ENCODE peak calls at places on chromosomes 11 and 22, in four cellular contexts. One of them, this sample, is unnamed.

GRCh38 chr11:19276859-19277808 is 36.4 kb upstream of the E2F8 start:
- DNase-seq in PC-3: peak
- DNase-seq in brain microvascular endothelial cell: peak
- DNase-seq in breast epithelium: no peak
- DNase-seq in this sample: no peak

GRCh38 chr11:78991681-78992080 is 417.0 kb upstream of the NARS2 start:
- DNase-seq in breast epithelium: no peak
- DNase-seq in brain microvascular endothelial cell: no peak
- DNase-seq in PC-3: no peak
- DNase-seq in this sample: no peak

GRCh38 chr11:22656128-22656527 is 10.3 kb upstream of the GAS2 start:
- DNase-seq in brain microvascular endothelial cell: no peak
- DNase-seq in PC-3: no peak
- DNase-seq in breast epithelium: no peak
- DNase-seq in this sample: no peak

GRCh38 chr11:48108231-48109045 is 108.2 kb upstream of the OR4B1 start:
- DNase-seq in PC-3: no peak
- DNase-seq in brain microvascular endothelial cell: no peak
- DNase-seq in breast epithelium: no peak
- DNase-seq in this sample: no peak

GRCh38 chr22:22110548-22111266 is 128.1 kb upstream of the TOP3B start:
- DNase-seq in PC-3: peak
- DNase-seq in breast epithelium: no peak
- DNase-seq in brain microvascular endothelial cell: peak
- DNase-seq in this sample: peak

GRCh38 chr11:7892751-7893356 is 38.2 kb downstream of the OR10A6 start:
- DNase-seq in breast epithelium: no peak
- DNase-seq in PC-3: peak
- DNase-seq in brain microvascular endothelial cell: peak
- DNase-seq in this sample: no peak

GRCh38 chr11:77166021-77166420 is 38.0 kb downstream of the MYO7A start:
- DNase-seq in brain microvascular endothelial cell: no peak
- DNase-seq in PC-3: no peak
- DNase-seq in breast epithelium: no peak
- DNase-seq in this sample: no peak

GRCh38 chr11:110075087-110075821 is 17.9 kb upstream of the ZC3H12C start:
- DNase-seq in brain microvascular endothelial cell: no peak
- DNase-seq in breast epithelium: no peak
- DNase-seq in PC-3: peak
- DNase-seq in this sample: no peak

GRCh38 chr11:59680287-59681154 is 11.7 kb upstream of the PATL1 start:
- DNase-seq in PC-3: peak
- DNase-seq in brain microvascular endothelial cell: peak
- DNase-seq in breast epithelium: peak
- DNase-seq in this sample: peak

GRCh38 chr11:86919557-86920210 is 35.5 kb downstream of the FZD4 start:
- DNase-seq in breast epithelium: no peak
- DNase-seq in brain microvascular endothelial cell: peak
- DNase-seq in PC-3: peak
- DNase-seq in this sample: peak

GRCh38 chr22:36442506-36443197 is 38.8 kb downstream of the TXN2 start:
- DNase-seq in brain microvascular endothelial cell: no peak
- DNase-seq in breast epithelium: no peak
- DNase-seq in PC-3: no peak
- DNase-seq in this sample: no peak

GRCh38 chr11:2214527-2215229 is 43.1 kb upstream of the TH start:
- DNase-seq in PC-3: no peak
- DNase-seq in brain microvascular endothelial cell: no peak
- DNase-seq in breast epithelium: peak
- DNase-seq in this sample: no peak

GRCh38 chr11:127627629-127628462 is 627.3 kb upstream of the KIRREL3 start:
- DNase-seq in PC-3: no peak
- DNase-seq in brain microvascular endothelial cell: no peak
- DNase-seq in breast epithelium: peak
- DNase-seq in this sample: no peak

GRCh38 chr11:119754656-119755350 is 25.8 kb upstream of the NECTIN1 start:
- DNase-seq in brain microvascular endothelial cell: no peak
- DNase-seq in breast epithelium: no peak
- DNase-seq in PC-3: no peak
- DNase-seq in this sample: no peak

GRCh38 chr11:45180888-45181594 is 34.6 kb downstream of the PRDM11 start:
- DNase-seq in breast epithelium: peak
- DNase-seq in brain microvascular endothelial cell: peak
- DNase-seq in PC-3: peak
- DNase-seq in this sample: no peak

GRCh38 chr11:36333897-36334296 is 37.8 kb downstream of the PRR5L start:
- DNase-seq in brain microvascular endothelial cell: peak
- DNase-seq in breast epithelium: no peak
- DNase-seq in PC-3: peak
- DNase-seq in this sample: no peak

GRCh38 chr22:39317084-39317755 is 2.2 kb downstream of the RPL3 start:
- DNase-seq in PC-3: peak
- DNase-seq in brain microvascular endothelial cell: no peak
- DNase-seq in breast epithelium: no peak
- DNase-seq in this sample: no peak
- H3K4me3 ChIP-seq in PC-3: peak
- H3K4me3 ChIP-seq in brain microvascular endothelial cell: peak
- H3K4me3 ChIP-seq in breast epithelium: peak
- H3K4me3 ChIP-seq in this sample: peak

DNA sequence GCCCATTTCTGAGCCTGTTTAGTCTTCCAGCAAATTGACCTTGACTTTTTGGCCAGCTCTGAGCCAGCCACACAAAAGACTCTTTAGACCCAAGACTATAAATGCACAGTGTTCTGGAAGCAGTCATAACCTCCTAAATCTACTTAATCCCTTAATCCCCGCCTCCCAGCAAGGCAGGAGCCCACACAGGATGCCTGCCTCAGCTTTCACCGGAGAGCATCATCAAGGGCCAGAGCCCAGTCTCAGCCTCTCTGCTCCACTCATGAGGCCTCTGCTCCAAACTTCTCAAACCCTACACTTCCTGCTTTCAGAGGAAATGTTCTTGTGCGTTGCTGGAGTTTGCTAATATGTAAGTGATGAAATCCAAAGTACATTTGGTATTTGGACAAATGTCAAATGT is 57.9 kb upstream of the FSHB start:
- DNase-seq in PC-3: no peak
- DNase-seq in breast epithelium: no peak
- DNase-seq in brain microvascular endothelial cell: no peak
- DNase-seq in this sample: peak
- H3K4me3 ChIP-seq in PC-3: no peak
- H3K4me3 ChIP-seq in breast epithelium: no peak
- H3K4me3 ChIP-seq in brain microvascular endothelial cell: no peak
- H3K4me3 ChIP-seq in this sample: no peak

GRCh38 chr11:122172352-122173073 is 56.5 kb upstream of the BLID start:
- DNase-seq in breast epithelium: no peak
- DNase-seq in PC-3: peak
- DNase-seq in brain microvascular endothelial cell: no peak
- DNase-seq in this sample: no peak

GRCh38 chr11:122170815-122171475 is 54.9 kb upstream of the BLID start:
- DNase-seq in PC-3: peak
- DNase-seq in breast epithelium: no peak
- DNase-seq in brain microvascular endothelial cell: peak
- DNase-seq in this sample: peak

GRCh38 chr11:122175316-122175715 is 59.3 kb upstream of the BLID start:
- DNase-seq in brain microvascular endothelial cell: no peak
- DNase-seq in breast epithelium: no peak
- DNase-seq in PC-3: peak
- DNase-seq in this sample: no peak

GRCh38 chr11:122173074-122173450 is 57.0 kb upstream of the BLID start:
- DNase-seq in PC-3: peak
- DNase-seq in breast epithelium: no peak
- DNase-seq in brain microvascular endothelial cell: no peak
- DNase-seq in this sample: no peak

DNA sequence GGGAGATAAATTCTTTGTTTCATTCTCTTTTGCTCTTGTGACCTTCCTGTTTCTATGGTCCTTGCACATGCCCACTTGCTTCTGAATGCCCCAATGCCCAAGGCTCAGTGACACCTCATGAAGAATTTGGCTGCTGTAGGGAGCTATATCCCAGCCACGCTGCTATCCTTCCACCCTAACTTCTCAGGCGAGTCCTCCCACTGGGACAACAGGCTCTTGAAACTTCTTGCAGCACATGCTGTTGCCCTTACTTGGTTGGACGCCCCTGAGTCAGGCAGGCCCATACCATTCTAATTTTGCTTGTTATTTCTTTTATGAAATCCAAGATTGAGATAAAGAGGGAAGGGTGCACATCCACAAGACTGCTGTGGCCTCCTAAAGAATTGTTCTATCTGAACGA is 57.6 kb upstream of the BLID start:
- DNase-seq in brain microvascular endothelial cell: no peak
- DNase-seq in PC-3: peak
- DNase-seq in breast epithelium: no peak
- DNase-seq in this sample: no peak
- H3K4me3 ChIP-seq in brain microvascular endothelial cell: peak
- H3K4me3 ChIP-seq in PC-3: peak
- H3K4me3 ChIP-seq in breast epithelium: no peak
- H3K4me3 ChIP-seq in this sample: peak

DNA sequence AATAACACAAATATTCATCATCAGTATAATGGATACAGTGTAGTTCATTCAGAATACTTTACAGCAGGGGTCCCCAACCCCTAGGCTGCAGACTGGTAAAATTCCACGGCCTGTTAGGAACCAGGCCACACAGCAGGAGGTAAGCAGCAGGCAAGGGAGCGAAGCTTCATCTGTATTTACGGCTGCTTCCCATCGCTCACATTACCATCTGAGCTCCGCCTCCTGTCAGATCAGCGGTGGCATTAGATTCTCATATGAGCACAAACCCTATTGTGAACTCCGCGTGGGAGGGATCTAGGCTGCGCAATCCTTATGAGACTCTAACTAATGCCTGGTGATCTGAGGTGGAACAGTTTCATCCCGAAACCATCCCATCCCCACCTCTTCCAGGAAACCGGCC is 125.1 kb downstream of the SERGEF start:
- DNase-seq in PC-3: no peak
- DNase-seq in brain microvascular endothelial cell: peak
- DNase-seq in breast epithelium: no peak
- DNase-seq in this sample: peak
- H3K4me3 ChIP-seq in PC-3: no peak
- H3K4me3 ChIP-seq in brain microvascular endothelial cell: no peak
- H3K4me3 ChIP-seq in breast epithelium: no peak
- H3K4me3 ChIP-seq in this sample: no peak

GRCh38 chr22:42857845-42858481 is 890 bp upstream of the ARFGAP3 start:
- DNase-seq in breast epithelium: no peak
- DNase-seq in PC-3: peak
- DNase-seq in brain microvascular endothelial cell: no peak
- DNase-seq in this sample: no peak
- H3K4me3 ChIP-seq in breast epithelium: peak
- H3K4me3 ChIP-seq in PC-3: no peak
- H3K4me3 ChIP-seq in brain microvascular endothelial cell: no peak
- H3K4me3 ChIP-seq in this sample: no peak

DNA sequence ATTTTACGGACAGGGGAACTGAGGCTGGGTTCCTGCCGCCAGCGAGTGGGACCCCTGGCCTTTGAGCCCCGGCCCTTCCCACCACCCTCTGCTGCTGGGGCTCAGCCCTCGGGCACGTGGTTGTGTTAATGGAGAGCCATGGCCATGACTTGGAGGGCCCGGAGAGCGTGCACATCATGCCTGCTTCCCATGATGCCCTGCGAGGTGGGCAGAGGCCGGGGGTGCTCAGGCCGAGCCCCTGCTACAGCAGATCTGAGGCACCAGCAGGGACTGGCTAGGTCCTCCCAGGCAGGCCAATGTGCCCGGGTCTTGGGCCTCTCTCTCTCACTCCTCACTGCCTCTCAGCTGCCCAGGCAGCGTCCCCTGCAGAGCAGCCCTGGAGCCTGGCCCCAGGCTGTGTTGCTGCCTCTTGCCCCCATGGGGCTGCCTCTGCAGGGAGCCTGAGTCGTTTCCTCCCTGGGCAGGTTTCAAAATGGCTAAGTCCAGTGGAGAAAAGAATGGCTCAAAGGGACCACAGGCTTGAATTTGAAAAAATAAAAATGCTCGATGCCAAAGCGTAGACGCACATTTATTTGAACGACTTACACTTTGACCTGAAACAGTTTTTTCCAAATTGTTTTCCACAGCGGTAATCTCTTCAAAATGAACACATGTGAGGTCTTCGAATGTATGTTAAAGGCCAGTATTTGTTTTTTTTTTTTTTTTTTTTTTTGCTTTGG is 72.6 kb upstream of the CLDN5 start:
- DNase-seq in PC-3: no peak
- DNase-seq in brain microvascular endothelial cell: no peak
- DNase-seq in breast epithelium: no peak
- DNase-seq in this sample: no peak
- H3K4me3 ChIP-seq in PC-3: no peak
- H3K4me3 ChIP-seq in brain microvascular endothelial cell: no peak
- H3K4me3 ChIP-seq in breast epithelium: no peak
- H3K4me3 ChIP-seq in this sample: no peak

DNA sequence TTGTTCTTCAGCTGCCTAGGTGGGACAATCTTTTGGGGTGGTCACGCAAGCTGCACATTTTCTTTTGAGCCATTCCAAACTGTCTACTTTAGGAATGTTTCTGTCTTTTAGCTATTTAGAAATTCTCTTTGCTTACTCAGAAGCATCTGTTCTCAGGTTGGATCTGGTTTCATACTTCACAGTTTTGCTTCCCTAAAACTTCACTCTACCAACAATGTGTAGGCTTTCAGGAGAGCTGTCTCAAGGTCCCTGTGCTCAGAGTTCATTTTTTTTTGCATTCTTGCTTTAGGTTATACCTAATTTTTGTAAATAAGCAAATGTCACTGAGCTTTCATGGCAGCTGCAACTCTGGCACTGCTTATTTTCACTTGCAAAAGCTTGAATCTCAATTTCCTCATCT is 36.7 kb downstream of the CCDC90B start:
- DNase-seq in brain microvascular endothelial cell: no peak
- DNase-seq in PC-3: no peak
- DNase-seq in breast epithelium: no peak
- DNase-seq in this sample: no peak
- H3K4me3 ChIP-seq in brain microvascular endothelial cell: no peak
- H3K4me3 ChIP-seq in PC-3: no peak
- H3K4me3 ChIP-seq in breast epithelium: no peak
- H3K4me3 ChIP-seq in this sample: no peak

This sample was measured in skeletal muscle cell.